ENCODE peak calls at places on chromosomes 6 and 20, in eight cellular contexts. G is neuronal stem cell; K is nephron progenitor cell; D is dorsolateral prefrontal cortex; P is fibroblast of gingiva; E is epithelial cell of proximal tubule; T is activated T-helper 1 cell treated with anti-CD3 and anti-CD28 coated beads, Interleukin-12 subunit alpha, Interleukin-12 subunit beta, Interleukin-2, Interleukin-4 antibody, amounts not matched to agents 30 ng/mL and 10 ng/mL and 1 ng/mL, durations not matched to agents 14 hours and 24 hours and 36 hours; V is HCEC 1CT. R is an unnamed sample.
A peak's percentile ranks its signal among the peaks of the same experiment; 100 is the strongest.

GRCh38 chr6:4805553-4806307 is 29.5 kb downstream of the CDYL start:
- DNase-seq in G (peak; percentile 20), K (peak; percentile 52), D (peak; percentile 71), P (peak; percentile 10), E (no peak), T (no peak), V (peak; percentile 19), R (no peak)

GRCh38 chr6:159877256-159877808 is 13.5 kb upstream of the MAS1 start:
- DNase-seq in G (no peak), K (no peak), D (no peak), P (no peak), E (no peak), T (no peak), V (no peak), R (no peak)

GRCh38 chr6:125421853-125422252 is 120.1 kb upstream of the HDDC2 start:
- DNase-seq in G (peak; percentile 47), K (peak; percentile 56), D (peak; percentile 35), P (no peak), E (no peak), T (no peak), V (no peak), R (no peak)

GRCh38 chr20:62688855-62689460 is 19.7 kb upstream of the NTSR1 start:
- DNase-seq in G (no peak), K (no peak), D (no peak), P (no peak), E (no peak), T (no peak), V (no peak), R (no peak)

GRCh38 chr6:77457720-77458349 is 5.5 kb downstream of the HTR1B start:
- DNase-seq in G (peak; percentile 73), K (peak; percentile 82), D (peak; percentile 62), P (peak; percentile 67), E (peak; percentile 43), T (no peak), V (peak; percentile 97), R (no peak)

GRCh38 chr6:135092724-135093123 is 38.1 kb upstream of the HBS1L start:
- DNase-seq in G (no peak), K (no peak), D (no peak), P (no peak), E (no peak), T (no peak), V (no peak), R (no peak)

GRCh38 chr20:58647162-58647813 is 3.8 kb upstream of the STX16 start:
- DNase-seq in G (no peak), K (no peak), D (no peak), P (no peak), E (no peak), T (no peak), V (no peak), R (peak; percentile 6)

GRCh38 chr20:12371955-12372354 is 454.3 kb downstream of the BTBD3 start:
- DNase-seq in G (no peak), K (no peak), D (no peak), P (no peak), E (no peak), T (no peak), V (no peak), R (no peak)

GRCh38 chr6:9851006-9851405 is 563.9 kb downstream of the TFAP2A start:
- DNase-seq in G (no peak), K (no peak), D (no peak), P (no peak), E (no peak), T (no peak), V (no peak), R (no peak)

GRCh38 chr6:39804666-39805065 is 12.5 kb downstream of the DAAM2 start:
- DNase-seq in G (no peak), K (no peak), D (no peak), P (no peak), E (peak; percentile 27), T (no peak), V (no peak), R (no peak)

GRCh38 chr20:45408646-45409213 is 641 bp downstream of the DBNDD2 start:
- DNase-seq in G (no peak), K (no peak), D (no peak), P (no peak), E (no peak), T (no peak), V (no peak), R (no peak)

GRCh38 chr6:28943557-28944411 is 20.0 kb upstream of the TRIM27 start:
- DNase-seq in G (peak; percentile 77), K (peak; percentile 80), D (peak; percentile 86), P (peak; percentile 75), E (no peak), T (peak; percentile 48), V (peak; percentile 63), R (no peak)

GRCh38 chr6:151320140-151320539 is 71.2 kb downstream of the ZBTB2 start:
- DNase-seq in G (no peak), K (no peak), D (no peak), P (no peak), E (no peak), T (no peak), V (no peak), R (no peak)

GRCh38 chr20:62511300-62511914 is 35.6 kb upstream of the GATA5 start:
- DNase-seq in G (no peak), K (no peak), D (no peak), P (no peak), E (no peak), T (no peak), V (no peak), R (no peak)

GRCh38 chr6:120966321-120966720 is 368.0 kb downstream of the TBC1D32 start:
- DNase-seq in G (no peak), K (no peak), D (no peak), P (no peak), E (no peak), T (no peak), V (no peak), R (no peak)

GRCh38 chr6:144149558-144149893 is 791 bp upstream of the STX11 start:
- DNase-seq in G (no peak), K (no peak), D (no peak), P (no peak), E (no peak), T (no peak), V (no peak), R (no peak)

GRCh38 chr20:50113420-50114224 is 672 bp upstream of the UBE2V1 start:
- DNase-seq in G (no peak), K (no peak), D (no peak), P (no peak), E (no peak), T (no peak), V (peak; percentile 25), R (no peak)

GRCh38 chr6:17602888-17603287 is 2.8 kb downstream of the FAM8A1 start:
- DNase-seq in G (no peak), K (no peak), D (no peak), P (no peak), E (no peak), T (no peak), V (no peak), R (no peak)

GRCh38 chr20:50680106-50680960 is 11.0 kb downstream of the RIPOR3 start:
- DNase-seq in G (no peak), K (peak; percentile 28), D (no peak), P (peak; percentile 55), E (peak; percentile 66), T (no peak), V (no peak), R (no peak)

GRCh38 chr6:107304421-107305025 is 154.8 kb downstream of the PDSS2 start:
- DNase-seq in G (no peak), K (no peak), D (no peak), P (no peak), E (peak; percentile 35), T (no peak), V (no peak), R (no peak)

GRCh38 chr20:39107741-39108140 is 145.6 kb downstream of the DHX35 start:
- DNase-seq in G (no peak), K (no peak), D (no peak), P (no peak), E (no peak), T (no peak), V (no peak), R (no peak)

GRCh38 chr6:116877743-116878142 is 701 bp downstream of the RFX6 start:
- DNase-seq in G (no peak), K (no peak), D (no peak), P (no peak), E (no peak), T (no peak), V (no peak), R (no peak)

GRCh38 chr20:4234128-4234527 is 218.8 kb upstream of the RNF24 start:
- DNase-seq in G (no peak), K (no peak), D (no peak), P (peak; percentile 39), E (no peak), T (no peak), V (peak; percentile 95), R (no peak)

GRCh38 chr20:24580006-24580405 is 110.6 kb downstream of the SYNDIG1 start:
- DNase-seq in G (no peak), K (no peak), D (no peak), P (no peak), E (no peak), T (no peak), V (no peak), R (no peak)

GRCh38 chr6:21496749-21497148 is 96.8 kb upstream of the SOX4 start:
- DNase-seq in G (no peak), K (no peak), D (no peak), P (peak; percentile 62), E (no peak), T (no peak), V (no peak), R (no peak)

GRCh38 chr6:168193816-168194701 is 115.0 kb upstream of the FRMD1 start:
- DNase-seq in G (no peak), K (no peak), D (no peak), P (no peak), E (no peak), T (no peak), V (no peak), R (no peak)

GRCh38 chr6:103820148-103820547 is 1039.6 kb downstream of the HACE1 start:
- DNase-seq in G (no peak), K (no peak), D (no peak), P (no peak), E (no peak), T (no peak), V (no peak), R (no peak)

GRCh38 chr6:6820688-6821238 is 232.2 kb downstream of the LY86 start:
- DNase-seq in G (peak; percentile 33), K (no peak), D (no peak), P (no peak), E (no peak), T (no peak), V (no peak), R (no peak)

GRCh38 chr6:41780623-41781301 is at the start of gene PRICKLE4:
- DNase-seq in G (peak; percentile 36), K (peak; percentile 55), D (no peak), P (no peak), E (no peak), T (no peak), V (peak; percentile 26), R (peak; percentile 51)

GRCh38 chr6:68658338-68658737 is 23.3 kb downstream of the ADGRB3 start:
- DNase-seq in G (no peak), K (no peak), D (no peak), P (no peak), E (no peak), T (no peak), V (no peak), R (no peak)

GRCh38 chr20:58294497-58295455 is 14.7 kb upstream of the RAB22A start:
- DNase-seq in G (no peak), K (no peak), D (no peak), P (no peak), E (no peak), T (no peak), V (no peak), R (no peak)

GRCh38 chr6:92047886-92048285 is 1371.5 kb downstream of the EPHA7 start:
- DNase-seq in G (no peak), K (peak; percentile 38), D (no peak), P (no peak), E (no peak), T (no peak), V (no peak), R (no peak)

GRCh38 chr6:35484921-35485392 is 11.9 kb downstream of the TEAD3 start:
- DNase-seq in G (no peak), K (no peak), D (no peak), P (no peak), E (no peak), T (no peak), V (peak; percentile 47), R (no peak)

GRCh38 chr6:87322304-87323212 is at the start of gene SMIM8:
- DNase-seq in G (peak; percentile 84), K (peak; percentile 94), D (peak; percentile 63), P (peak; percentile 73), E (no peak), T (peak; percentile 84), V (peak; percentile 64), R (peak; percentile 84)

R was measured in mesothelial cell of epicardium.